ENCODE peak calls at places on chromosomes 16 and 17, in nine cellular contexts. O is neural progenitor cell, K is Peyer's patch, N is testis, S is tibial artery, P is H9, T is heart left ventricle, Y is MM.1S, U is lung. V is an unnamed sample.
A peak's percentile ranks its signal among the peaks of the same experiment; 100 is the strongest.

GRCh38 chr16:67770371-67770991 is 35.9 kb downstream of the RANBP10 start:
- DNase-seq in U (no peak), T (no peak), N (no peak), P (no peak), Y (no peak), O (no peak), K (no peak), S (no peak), V (no peak)

GRCh38 chr16:87688876-87689815 is 76.6 kb downstream of the KLHDC4 start:
- DNase-seq in T (no peak), O (no peak), Y (no peak), S (no peak), U (no peak), N (no peak), K (no peak), P (no peak), V (no peak)

GRCh38 chr16:69935278-69935711 is 15.8 kb upstream of the CLEC18A start:
- DNase-seq in Y (no peak), O (no peak), P (no peak), U (no peak), S (no peak), T (no peak), K (no peak), N (no peak), V (no peak)

GRCh38 chr17:59696682-59697277 is 10.4 kb downstream of the PTRH2 start:
- DNase-seq in S (no peak), N (no peak), T (no peak), O (no peak), Y (no peak), K (no peak), P (no peak), U (no peak), V (no peak)

GRCh38 chr17:70563301-70563820 is 394.0 kb downstream of the KCNJ2 start:
- DNase-seq in N (no peak), P (no peak), S (no peak), K (no peak), T (peak; percentile 23), Y (no peak), U (no peak), O (no peak), V (no peak)

GRCh38 chr16:67165121-67166034 is 833 bp downstream of the HSF4 start:
- DNase-seq in T (no peak), P (no peak), N (no peak), O (peak; percentile 70), S (no peak), K (peak; percentile 48), Y (no peak), U (no peak), V (no peak)

GRCh38 chr16:66203476-66203875 is 163.0 kb upstream of the CDH5 start:
- DNase-seq in P (no peak), U (peak; percentile 18), N (no peak), K (no peak), T (no peak), O (no peak), S (no peak), Y (no peak), V (no peak)

GRCh38 chr16:11205754-11206459 is 50.1 kb downstream of the SOCS1 start:
- DNase-seq in K (no peak), S (no peak), T (no peak), N (no peak), U (no peak), P (no peak), Y (no peak), O (no peak), V (no peak)

GRCh38 chr17:53950207-53950857 is 127.6 kb downstream of the KIF2B start:
- DNase-seq in O (peak; percentile 63), N (no peak), T (no peak), K (no peak), Y (peak; percentile 9), S (no peak), U (no peak), P (peak; percentile 80), V (no peak)

DNA sequence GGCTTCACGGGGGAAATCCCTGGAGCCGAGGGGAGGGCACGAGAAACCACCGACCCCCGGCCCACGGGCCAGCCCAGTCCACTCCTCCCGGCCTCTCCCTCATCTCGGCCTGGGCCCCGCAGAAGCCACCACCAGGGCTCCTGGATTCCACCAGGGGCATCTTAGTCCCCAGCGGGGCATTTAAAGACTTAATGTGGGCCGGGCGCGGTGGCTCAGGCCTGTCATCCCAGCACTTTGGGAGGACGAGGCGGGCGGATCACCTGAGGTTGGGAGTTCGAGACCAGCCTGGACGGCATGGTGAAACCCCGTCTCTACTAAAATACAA is 24.1 kb upstream of the ABR start:
- DNase-seq in K (no peak), P (no peak), S (no peak), O (no peak), T (no peak), Y (no peak), U (no peak), N (no peak), V (no peak)
- H3K27ac ChIP-seq in K (peak overlapping the region; percentile 37), P (no peak overlapping the region), S (peak overlapping the region; percentile 68), O (no peak overlapping the region), T (peak overlapping the region; percentile 68), Y (no peak overlapping the region), U (peak overlapping the region; percentile 8), N (peak overlapping the region; percentile 72), V (no peak overlapping the region)

GRCh38 chr17:17285951-17286350 is 4.9 kb upstream of the COPS3 start:
- DNase-seq in K (peak; percentile 11), P (no peak), T (no peak), Y (no peak), U (no peak), S (no peak), O (no peak), N (peak; percentile 69), V (no peak)

GRCh38 chr17:17275991-17276390 is 5.1 kb downstream of the COPS3 start:
- DNase-seq in P (no peak), S (no peak), N (no peak), T (no peak), K (peak; percentile 17), Y (no peak), O (no peak), U (no peak), V (no peak)

DNA sequence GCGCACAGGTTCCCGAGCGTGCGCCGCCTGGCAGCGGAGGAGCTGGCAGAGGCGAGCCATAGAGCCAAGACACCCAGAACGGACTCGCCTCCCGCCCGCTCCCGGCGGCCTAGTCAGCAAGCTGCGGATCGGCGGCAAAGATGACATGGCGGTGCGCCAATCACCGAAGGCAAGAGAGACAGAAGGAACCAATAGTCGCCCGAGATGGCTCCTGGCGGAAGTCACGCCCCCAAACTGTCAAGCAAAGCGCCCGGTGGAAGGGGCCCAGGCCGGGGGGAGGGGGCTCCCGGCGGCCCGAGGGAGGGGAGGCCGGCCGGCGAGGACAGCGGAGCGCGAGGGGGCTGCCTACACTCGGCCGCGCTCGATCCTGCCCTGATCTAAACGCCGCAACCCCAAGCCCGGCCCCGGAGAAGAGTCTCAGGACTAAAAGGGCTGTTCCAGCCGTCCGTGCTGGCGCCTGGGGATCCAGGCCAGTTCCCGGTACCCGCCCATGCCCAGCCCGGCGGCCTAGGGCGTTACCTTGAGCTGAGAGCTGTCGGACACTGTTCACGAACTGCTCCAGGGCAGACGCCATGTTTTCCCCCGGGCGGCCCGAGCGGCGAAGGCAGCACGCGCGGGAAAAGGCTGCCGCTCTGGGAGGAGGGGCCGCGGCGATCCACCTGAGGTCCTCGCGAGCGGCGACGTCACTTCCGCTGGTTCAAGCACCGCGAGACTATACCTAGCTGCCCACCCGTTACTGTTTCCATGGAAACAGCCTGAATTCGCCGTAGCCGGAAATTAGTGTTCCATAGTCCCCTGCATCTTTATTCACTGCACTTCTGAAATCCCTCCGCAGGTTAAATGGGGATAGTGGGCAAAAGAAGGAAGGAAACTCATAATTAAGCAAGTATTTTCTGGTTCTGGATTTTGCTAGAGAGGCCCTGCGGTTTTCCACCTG is at the start of gene COPS3:
- DNase-seq in N (peak; percentile 100), Y (peak; percentile 97), U (peak; percentile 98), T (peak; percentile 99), S (peak; percentile 98), P (peak; percentile 99), O (peak; percentile 99), K (peak; percentile 99), V (peak; percentile 94)
- TF ChIP-seq CTCF in N (no peak), Y (no peak), U (no peak), T (no peak), S (no peak), P (no peak), O (no peak), K (no peak), V (no peak)

DNA sequence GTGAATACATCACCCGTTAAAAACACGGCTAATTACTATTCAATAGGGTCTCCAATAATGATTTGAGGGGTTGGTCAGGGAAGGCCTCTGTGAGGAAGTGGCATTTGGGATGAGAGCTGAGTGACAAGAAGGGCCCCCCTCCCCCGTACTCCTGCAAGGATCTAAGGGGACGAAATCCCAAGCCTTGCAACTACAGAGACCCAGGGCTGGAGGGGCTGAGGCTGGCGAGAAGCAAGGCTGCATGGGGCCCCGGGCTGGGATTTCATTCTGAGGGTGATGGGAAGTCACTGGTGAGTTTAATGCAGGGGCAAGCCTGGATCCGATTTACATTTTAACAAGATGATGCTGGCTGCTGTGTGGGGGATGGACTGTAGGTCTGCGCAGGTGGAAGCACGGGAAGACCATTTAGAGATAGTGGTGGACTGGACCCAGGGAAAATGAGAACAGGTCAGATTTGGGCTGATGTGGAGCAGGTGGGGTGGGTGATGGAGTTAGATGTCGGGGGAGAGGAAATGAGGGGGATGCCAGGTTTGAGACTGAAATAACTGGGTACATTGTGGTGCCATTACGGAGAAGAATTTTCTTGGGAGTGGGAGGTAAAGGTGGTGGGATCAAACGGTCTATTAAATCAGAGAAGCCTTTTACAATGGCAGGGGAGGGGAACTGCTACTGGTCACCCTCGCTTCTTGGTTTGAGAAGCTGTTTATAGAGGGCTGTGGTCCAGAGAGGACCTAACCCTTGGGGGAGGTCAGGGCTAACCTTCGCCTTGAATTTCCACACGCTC is 871 bp upstream of the MYBBP1A start:
- DNase-seq in N (no peak), K (peak; percentile 47), T (no peak), O (peak; percentile 48), U (no peak), P (no peak), Y (no peak), S (no peak), V (no peak)
- H3K27ac ChIP-seq in N (peak overlapping the region; percentile 80), K (peak overlapping the region; percentile 81), T (peak overlapping the region; percentile 92), O (no peak overlapping the region), U (peak overlapping the region; percentile 84), P (no peak overlapping the region), Y (peak overlapping the region; percentile 45), S (peak overlapping the region; percentile 74), V (peak overlapping the region; percentile 82)

GRCh38 chr16:27781195-27781524 is 231.2 kb downstream of the KATNIP start:
- DNase-seq in O (no peak), Y (no peak), K (no peak), S (peak; percentile 33), U (no peak), T (no peak), P (no peak), N (no peak), V (no peak)

GRCh38 chr16:27780468-27781194 is 230.7 kb downstream of the KATNIP start:
- DNase-seq in U (no peak), K (no peak), N (no peak), Y (no peak), T (no peak), P (no peak), S (no peak), O (no peak), V (no peak)

GRCh38 chr16:27778171-27778925 is 228.4 kb downstream of the KATNIP start:
- DNase-seq in O (no peak), K (no peak), N (no peak), S (no peak), U (no peak), P (no peak), T (no peak), Y (no peak), V (no peak)

GRCh38 chr16:27778926-27779570 is 229.1 kb downstream of the KATNIP start:
- DNase-seq in N (no peak), U (no peak), P (no peak), Y (no peak), S (no peak), K (no peak), T (no peak), O (no peak), V (no peak)

GRCh38 chr16:27779719-27780161 is 229.8 kb downstream of the KATNIP start:
- DNase-seq in P (peak; percentile 80), S (peak; percentile 55), O (peak; percentile 84), T (no peak), N (peak; percentile 55), U (peak; percentile 57), K (no peak), Y (no peak), V (no peak)
- TF ChIP-seq CTCF in P (peak; percentile 74), S (peak; percentile 6), O (peak; percentile 68), T (peak; percentile 25), N (peak; percentile 18), U (no peak), K (no peak), Y (no peak), V (no peak)

V was measured in CD4-positive, alpha-beta T cell.